ENCODE peak calls at places on chromosomes 4 and X, in six cellular contexts. One of them, this sample, is unnamed.

GRCh38 chr4:77927991-77928925 is 65.6 kb downstream of the MRPL1 start:
- DNase-seq in NCI-H774: peak; percentile 31
- DNase-seq in hypothalamus: no peak
- DNase-seq in astrocyte of the hippocampus: peak; percentile 18
- DNase-seq in activated CD4-positive, alpha-beta T cell treated with anti-CD3 and anti-CD28 coated beads for 4 hours: no peak
- DNase-seq in transverse colon: peak; percentile 23
- DNase-seq in this sample: no peak

GRCh38 chr4:22129454-22130075 is 181.0 kb upstream of the KCNIP4 start:
- DNase-seq in NCI-H774: no peak
- DNase-seq in hypothalamus: no peak
- DNase-seq in astrocyte of the hippocampus: peak; percentile 26
- DNase-seq in activated CD4-positive, alpha-beta T cell treated with anti-CD3 and anti-CD28 coated beads for 4 hours: no peak
- DNase-seq in transverse colon: peak; percentile 22
- DNase-seq in this sample: peak; percentile 61

GRCh38 chrX:110795645-110796510 is at the start of gene CHRDL1:
- DNase-seq in NCI-H774: peak; percentile 59
- DNase-seq in hypothalamus: peak; percentile 35
- DNase-seq in astrocyte of the hippocampus: peak; percentile 68
- DNase-seq in activated CD4-positive, alpha-beta T cell treated with anti-CD3 and anti-CD28 coated beads for 4 hours: no peak
- DNase-seq in transverse colon: peak; percentile 18
- DNase-seq in this sample: peak; percentile 20

GRCh38 chrX:107659768-107660167 is 31.5 kb downstream of the PRPS1 start:
- DNase-seq in NCI-H774: no peak
- DNase-seq in hypothalamus: no peak
- DNase-seq in astrocyte of the hippocampus: peak; percentile 68
- DNase-seq in activated CD4-positive, alpha-beta T cell treated with anti-CD3 and anti-CD28 coated beads for 4 hours: peak; percentile 24
- DNase-seq in transverse colon: no peak
- DNase-seq in this sample: no peak

GRCh38 chr4:47374477-47374876 is 89.0 kb downstream of the COMMD8 start:
- DNase-seq in NCI-H774: no peak
- DNase-seq in hypothalamus: no peak
- DNase-seq in astrocyte of the hippocampus: no peak
- DNase-seq in activated CD4-positive, alpha-beta T cell treated with anti-CD3 and anti-CD28 coated beads for 4 hours: no peak
- DNase-seq in transverse colon: no peak
- DNase-seq in this sample: no peak

GRCh38 chr4:38160487-38161207 is 200.4 kb downstream of the PTTG2 start:
- DNase-seq in NCI-H774: peak; percentile 38
- DNase-seq in hypothalamus: no peak
- DNase-seq in astrocyte of the hippocampus: peak; percentile 73
- DNase-seq in activated CD4-positive, alpha-beta T cell treated with anti-CD3 and anti-CD28 coated beads for 4 hours: peak; percentile 61
- DNase-seq in transverse colon: peak; percentile 33
- DNase-seq in this sample: no peak

GRCh38 chrX:46179748-46180147 is 365.5 kb downstream of the ZNF674 start:
- DNase-seq in NCI-H774: no peak
- DNase-seq in hypothalamus: no peak
- DNase-seq in astrocyte of the hippocampus: no peak
- DNase-seq in activated CD4-positive, alpha-beta T cell treated with anti-CD3 and anti-CD28 coated beads for 4 hours: no peak
- DNase-seq in transverse colon: no peak
- DNase-seq in this sample: no peak

GRCh38 chr4:120636120-120636630 is 286.4 kb downstream of the PRDM5 start:
- DNase-seq in NCI-H774: no peak
- DNase-seq in hypothalamus: no peak
- DNase-seq in astrocyte of the hippocampus: peak; percentile 33
- DNase-seq in activated CD4-positive, alpha-beta T cell treated with anti-CD3 and anti-CD28 coated beads for 4 hours: no peak
- DNase-seq in transverse colon: no peak
- DNase-seq in this sample: no peak

GRCh38 chrX:82092307-82092706 is 890.4 kb downstream of the SH3BGRL start:
- DNase-seq in NCI-H774: no peak
- DNase-seq in hypothalamus: no peak
- DNase-seq in astrocyte of the hippocampus: no peak
- DNase-seq in activated CD4-positive, alpha-beta T cell treated with anti-CD3 and anti-CD28 coated beads for 4 hours: no peak
- DNase-seq in transverse colon: no peak
- DNase-seq in this sample: no peak

GRCh38 chr4:42750091-42750490 is 93.2 kb upstream of the ATP8A1 start:
- DNase-seq in NCI-H774: no peak
- DNase-seq in hypothalamus: peak; percentile 1
- DNase-seq in astrocyte of the hippocampus: no peak
- DNase-seq in activated CD4-positive, alpha-beta T cell treated with anti-CD3 and anti-CD28 coated beads for 4 hours: peak; percentile 12
- DNase-seq in transverse colon: no peak
- DNase-seq in this sample: peak; percentile 42

GRCh38 chr4:7365472-7366179 is 69.1 kb downstream of the PSAPL1 start:
- DNase-seq in NCI-H774: peak; percentile 86
- DNase-seq in hypothalamus: peak; percentile 61
- DNase-seq in astrocyte of the hippocampus: no peak
- DNase-seq in activated CD4-positive, alpha-beta T cell treated with anti-CD3 and anti-CD28 coated beads for 4 hours: no peak
- DNase-seq in transverse colon: no peak
- DNase-seq in this sample: no peak

GRCh38 chr4:99809326-99809725 is 7.3 kb upstream of the DAPP1 start:
- DNase-seq in NCI-H774: no peak
- DNase-seq in hypothalamus: no peak
- DNase-seq in astrocyte of the hippocampus: no peak
- DNase-seq in activated CD4-positive, alpha-beta T cell treated with anti-CD3 and anti-CD28 coated beads for 4 hours: no peak
- DNase-seq in transverse colon: no peak
- DNase-seq in this sample: no peak

GRCh38 chr4:7435411-7436095 is 823 bp upstream of the PSAPL1 start:
- DNase-seq in NCI-H774: no peak
- DNase-seq in hypothalamus: no peak
- DNase-seq in astrocyte of the hippocampus: no peak
- DNase-seq in activated CD4-positive, alpha-beta T cell treated with anti-CD3 and anti-CD28 coated beads for 4 hours: no peak
- DNase-seq in transverse colon: no peak
- DNase-seq in this sample: no peak

GRCh38 chrX:45602151-45602550 is 401.5 kb upstream of the DIPK2B start:
- DNase-seq in NCI-H774: no peak
- DNase-seq in hypothalamus: no peak
- DNase-seq in astrocyte of the hippocampus: no peak
- DNase-seq in activated CD4-positive, alpha-beta T cell treated with anti-CD3 and anti-CD28 coated beads for 4 hours: no peak
- DNase-seq in transverse colon: no peak
- DNase-seq in this sample: no peak

GRCh38 chr4:54840992-54841768 is 183.4 kb downstream of the KIT start:
- DNase-seq in NCI-H774: no peak
- DNase-seq in hypothalamus: peak; percentile 3
- DNase-seq in astrocyte of the hippocampus: peak; percentile 26
- DNase-seq in activated CD4-positive, alpha-beta T cell treated with anti-CD3 and anti-CD28 coated beads for 4 hours: no peak
- DNase-seq in transverse colon: peak; percentile 9
- DNase-seq in this sample: no peak

GRCh38 chrX:28880136-28880535 is 292.9 kb downstream of the IL1RAPL1 start:
- DNase-seq in NCI-H774: no peak
- DNase-seq in hypothalamus: no peak
- DNase-seq in astrocyte of the hippocampus: peak; percentile 5
- DNase-seq in activated CD4-positive, alpha-beta T cell treated with anti-CD3 and anti-CD28 coated beads for 4 hours: no peak
- DNase-seq in transverse colon: no peak
- DNase-seq in this sample: no peak

GRCh38 chr4:178448372-178449040 is 1006.3 kb upstream of the AGA start:
- DNase-seq in NCI-H774: no peak
- DNase-seq in hypothalamus: no peak
- DNase-seq in astrocyte of the hippocampus: no peak
- DNase-seq in activated CD4-positive, alpha-beta T cell treated with anti-CD3 and anti-CD28 coated beads for 4 hours: no peak
- DNase-seq in transverse colon: no peak
- DNase-seq in this sample: no peak

GRCh38 chr4:16626945-16627344 is 271.5 kb downstream of the LDB2 start:
- DNase-seq in NCI-H774: no peak
- DNase-seq in hypothalamus: no peak
- DNase-seq in astrocyte of the hippocampus: peak; percentile 89
- DNase-seq in activated CD4-positive, alpha-beta T cell treated with anti-CD3 and anti-CD28 coated beads for 4 hours: no peak
- DNase-seq in transverse colon: no peak
- DNase-seq in this sample: no peak

GRCh38 chr4:107600456-107600855 is 119.6 kb downstream of the PAPSS1 start:
- DNase-seq in NCI-H774: no peak
- DNase-seq in hypothalamus: no peak
- DNase-seq in astrocyte of the hippocampus: peak; percentile 84
- DNase-seq in activated CD4-positive, alpha-beta T cell treated with anti-CD3 and anti-CD28 coated beads for 4 hours: no peak
- DNase-seq in transverse colon: no peak
- DNase-seq in this sample: no peak

This sample was measured in WERI-Rb-1.